ENCODE peak calls at places on chromosomes 1 and 21, in five cellular contexts. T, D, A, P and G are unnamed samples.

GRCh38 chr1:180981596-180982387 is 40.9 kb downstream of the STX6 start:
- DNase-seq in T (no peak), D (peak; percentile 47), A (no peak), P (no peak), G (no peak)

GRCh38 chr1:115165776-115166175 is 76.5 kb upstream of the TSPAN2 start:
- DNase-seq in T (no peak), D (no peak), A (no peak), P (no peak), G (no peak)

GRCh38 chr1:229147086-229147485 is 123.8 kb upstream of the RAB4A start:
- DNase-seq in T (no peak), D (no peak), A (no peak), P (no peak), G (no peak)

GRCh38 chr1:85581802-85582686 is 1.5 kb downstream of the CCN1 start:
- DNase-seq in T (peak; percentile 49), D (no peak), A (no peak), P (peak; percentile 48), G (peak; percentile 65)

GRCh38 chr1:170307426-170307825 is 161.7 kb downstream of the NTMT2 start:
- DNase-seq in T (no peak), D (no peak), A (no peak), P (no peak), G (no peak)

GRCh38 chr21:17819114-17819877 is at the start of gene C21orf91:
- DNase-seq in T (peak; percentile 56), D (peak; percentile 79), A (peak; percentile 95), P (peak; percentile 90), G (peak; percentile 93)

GRCh38 chr1:223123238-223123976 is 19.6 kb downstream of the TLR5 start:
- DNase-seq in T (peak; percentile 36), D (no peak), A (peak; percentile 84), P (peak; percentile 84), G (peak; percentile 86)

GRCh38 chr21:25115021-25115420 is 492.3 kb downstream of the MRPL39 start:
- DNase-seq in T (no peak), D (peak; percentile 5), A (no peak), P (no peak), G (no peak)

GRCh38 chr1:22780696-22781095 is 70.1 kb downstream of the EPHB2 start:
- DNase-seq in T (no peak), D (no peak), A (peak; percentile 98), P (peak; percentile 86), G (peak; percentile 97)

GRCh38 chr1:215749423-215749822 is 182.3 kb downstream of the KCTD3 start:
- DNase-seq in T (no peak), D (no peak), A (no peak), P (no peak), G (no peak)

GRCh38 chr1:209506101-209506500 is 77.4 kb upstream of the CAMK1G start:
- DNase-seq in T (no peak), D (no peak), A (no peak), P (no peak), G (no peak)

GRCh38 chr21:38440746-38441145 is 57.5 kb downstream of the ERG start:
- DNase-seq in T (peak; percentile 18), D (no peak), A (peak; percentile 44), P (no peak), G (no peak)

GRCh38 chr1:233843523-233844204 is 60.8 kb upstream of the SLC35F3 start:
- DNase-seq in T (no peak), D (no peak), A (no peak), P (no peak), G (peak; percentile 43)

GRCh38 chr1:59596956-59597355 is 217.8 kb upstream of the HOOK1 start:
- DNase-seq in T (no peak), D (no peak), A (no peak), P (no peak), G (no peak)

GRCh38 chr1:202163281-202164270 is 3.2 kb upstream of the PTPN7 start:
- DNase-seq in T (no peak), D (no peak), A (no peak), P (no peak), G (no peak)

GRCh38 chr1:234505774-234506114 is 26.8 kb upstream of the TARBP1 start:
- DNase-seq in T (no peak), D (no peak), A (no peak), P (no peak), G (no peak)

GRCh38 chr21:8992731-8993174 is 1528.6 kb upstream of the TPTE start:
- DNase-seq in T (peak; percentile 95), D (no peak), A (peak; percentile 42), P (no peak), G (peak; percentile 31)

GRCh38 chr1:144101397-144102050 is 129.7 kb upstream of the FAM72C start:
- DNase-seq in T (no peak), D (no peak), A (no peak), P (no peak), G (no peak)

GRCh38 chr1:10812387-10812915 is 16.0 kb upstream of the CASZ1 start:
- DNase-seq in T (no peak), D (no peak), A (no peak), P (no peak), G (no peak)

GRCh38 chr1:77866296-77866695 is 22.1 kb upstream of the NEXN start:
- DNase-seq in T (no peak), D (no peak), A (no peak), P (no peak), G (no peak)

GRCh38 chr1:100759188-100759587 is 39.6 kb downstream of the VCAM1 start:
- DNase-seq in T (no peak), D (no peak), A (peak; percentile 19), P (no peak), G (no peak)

GRCh38 chr1:234862944-234863515 is 253.1 kb upstream of the IRF2BP2 start:
- DNase-seq in T (peak; percentile 65), D (no peak), A (no peak), P (no peak), G (no peak)

GRCh38 chr1:156895927-156896326 is 2.4 kb downstream of the PEAR1 start:
- DNase-seq in T (no peak), D (no peak), A (no peak), P (no peak), G (no peak)

GRCh38 chr1:153921803-153922075 is 1.0 kb downstream of the GATAD2B start:
- DNase-seq in T (no peak), D (no peak), A (no peak), P (peak; percentile 4), G (peak; percentile 23)

GRCh38 chr1:87436534-87436933 is 107.9 kb downstream of the LMO4 start:
- DNase-seq in T (no peak), D (no peak), A (no peak), P (no peak), G (no peak)

GRCh38 chr1:236861560-236862230 is 66.6 kb downstream of the MTR start:
- DNase-seq in T (peak; percentile 80), D (no peak), A (no peak), P (no peak), G (no peak)
- TF ChIP-seq FOXM1 in T (no peak), D (no peak), A (no peak), P (no peak), G (no peak)

GRCh38 chr1:197951617-197952175 is 34.5 kb downstream of the LHX9 start:
- DNase-seq in T (no peak), D (no peak), A (no peak), P (no peak), G (no peak)

GRCh38 chr1:197944485-197944884 is 27.3 kb downstream of the LHX9 start:
- DNase-seq in T (no peak), D (no peak), A (peak; percentile 24), P (no peak), G (no peak)

GRCh38 chr1:197951089-197951488 is 33.9 kb downstream of the LHX9 start:
- DNase-seq in T (no peak), D (no peak), A (no peak), P (no peak), G (no peak)

GRCh38 chr1:197954718-197955418 is 37.7 kb downstream of the LHX9 start:
- DNase-seq in T (peak; percentile 49), D (no peak), A (no peak), P (no peak), G (no peak)

DNA sequence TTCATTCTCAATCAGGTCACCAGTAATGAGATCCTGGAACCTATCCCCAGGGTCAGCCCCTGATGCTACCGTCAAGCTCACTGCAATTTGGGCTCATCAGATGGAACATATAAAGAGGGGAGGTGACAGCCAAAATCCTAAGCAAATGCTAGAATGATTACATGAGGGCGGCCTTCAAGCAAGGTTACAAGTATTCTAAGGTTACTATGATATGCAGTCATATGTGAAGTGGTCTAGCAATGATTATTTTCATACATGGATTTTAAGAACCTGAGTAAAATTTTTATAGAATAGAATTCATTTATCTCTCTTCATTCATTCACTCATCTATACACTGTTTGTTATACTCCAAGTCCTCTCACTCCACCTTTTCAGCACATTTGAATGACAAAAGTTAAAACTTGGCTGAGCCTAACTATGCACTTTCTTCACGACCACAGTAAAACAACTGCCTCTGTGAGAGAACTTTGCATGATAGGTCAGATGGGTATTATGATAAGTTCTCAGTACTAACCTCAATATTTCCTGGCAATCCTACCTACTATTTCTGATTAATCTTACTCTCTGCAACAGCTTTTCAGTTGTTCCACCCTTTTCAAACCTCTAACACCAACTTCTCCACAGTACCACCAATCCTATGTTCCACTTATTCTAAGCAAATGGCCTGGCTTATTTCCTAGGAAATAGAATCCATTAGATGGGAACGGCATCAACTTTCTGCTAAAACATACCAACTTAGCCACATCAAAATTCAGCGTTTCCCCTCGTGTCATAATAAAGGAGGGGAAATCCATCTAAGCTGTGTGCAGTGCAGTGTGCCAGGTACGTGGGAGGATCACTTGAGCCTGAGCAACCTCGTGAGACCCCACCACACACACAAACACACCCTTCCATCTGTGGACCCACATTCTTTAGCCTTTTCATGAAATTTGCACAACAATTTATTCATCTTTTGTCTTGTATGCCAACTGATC is 32.0 kb downstream of the LHX9 start:
- DNase-seq in T (no peak), D (no peak), A (no peak), P (no peak), G (no peak)
- TF ChIP-seq FOXM1 in T (no peak), D (no peak), A (no peak), P (no peak), G (no peak)

DNA sequence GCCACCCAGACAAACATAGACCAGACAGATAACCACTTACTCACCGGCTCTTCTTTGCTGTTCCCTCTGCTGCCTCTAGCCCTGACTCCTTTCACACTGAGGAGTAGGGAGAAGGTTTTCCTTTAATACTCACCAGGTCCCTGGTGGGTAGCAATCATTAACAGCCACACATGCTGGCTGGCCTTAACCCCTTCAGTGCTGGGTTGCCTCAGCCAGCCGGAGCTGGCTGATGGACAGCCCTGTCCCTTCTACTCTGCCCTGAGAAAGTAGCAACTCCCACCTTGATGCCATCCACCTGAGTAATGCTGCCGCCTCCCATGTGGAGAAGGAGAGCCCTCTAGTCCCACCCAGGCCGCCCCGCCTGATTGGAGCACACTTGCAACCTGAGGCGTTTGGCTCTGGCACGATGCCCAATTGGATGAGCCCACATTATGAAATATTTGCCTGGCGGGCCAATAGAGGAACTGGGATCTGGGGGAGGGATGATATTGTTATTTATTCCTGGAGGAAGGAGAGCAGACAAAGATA is 71.6 kb downstream of the PLEKHA6 start:
- DNase-seq in T (peak; percentile 79), D (no peak), A (peak; percentile 32), P (peak; percentile 68), G (peak; percentile 37)
- TF ChIP-seq FOXM1 in T (no peak), D (no peak), A (no peak), P (no peak), G (no peak)

DNA sequence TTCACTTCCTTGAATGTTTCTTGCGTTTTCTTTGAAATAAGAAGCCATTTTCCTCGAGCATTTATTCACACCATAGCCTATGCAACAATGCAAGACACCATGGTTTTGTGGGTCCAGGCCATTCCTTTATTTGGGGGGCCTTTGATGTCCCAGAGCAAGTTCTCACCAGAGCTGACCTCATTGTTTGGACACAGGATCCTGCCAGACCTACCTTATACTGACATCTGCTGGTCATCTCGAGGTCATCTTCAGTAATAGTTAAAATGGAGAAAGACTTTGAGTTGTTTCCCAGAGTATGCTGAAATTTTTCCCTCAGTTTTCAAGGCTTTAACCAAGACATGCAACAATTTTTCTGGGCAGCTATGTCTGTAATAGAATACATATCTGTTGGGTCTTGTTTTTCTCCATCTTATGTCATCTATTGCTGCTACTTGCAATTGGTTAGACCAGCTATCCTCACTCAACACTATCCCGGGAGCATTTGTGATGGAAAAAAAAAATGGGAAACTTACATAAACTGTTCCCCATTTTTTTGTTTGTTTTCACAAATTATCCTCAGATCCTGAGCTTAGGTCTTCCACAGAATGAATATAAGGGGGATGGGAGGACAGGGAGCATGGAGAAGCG is 34.0 kb upstream of the BACE2 start:
- DNase-seq in T (peak; percentile 49), D (no peak), A (peak; percentile 57), P (peak; percentile 61), G (peak; percentile 41)
- TF ChIP-seq FOXM1 in T (no peak), D (no peak), A (no peak), P (no peak), G (no peak)